ENCODE peak calls at places on chromosomes 2 and 18, in nine cellular contexts. A is NCI-H774; Z is NCI-H345; W is EL; G is astrocyte; F is GM13977; R is GM12864; D is colonic mucosa; N is stimulated activated CD4-positive, alpha-beta T cell treated with anti-CD3 and anti-CD28 coated beads, TNF-alpha, amount 100 ng/mL, for 24 hours. J is an unnamed sample.

GRCh38 chr2:117470311-117471095 is 344.0 kb upstream of the DDX18 start:
- DNase-seq in A (peak), Z (peak), W (no peak), G (no peak), F (peak), R (no peak), D (peak), N (peak), J (no peak)

GRCh38 chr18:59357928-59358327 is 1.1 kb downstream of the LMAN1 start:
- DNase-seq in A (no peak), Z (no peak), W (peak), G (peak), F (no peak), R (no peak), D (no peak), N (no peak), J (peak)

GRCh38 chr2:15588329-15588919 is 3.2 kb upstream of the DDX1 start:
- DNase-seq in A (peak), Z (peak), W (peak), G (peak), F (peak), R (no peak), D (peak), N (peak), J (peak)

GRCh38 chr2:106798826-106799552 is 87.0 kb downstream of the ST6GAL2 start:
- DNase-seq in A (no peak), Z (no peak), W (no peak), G (no peak), F (no peak), R (no peak), D (no peak), N (no peak), J (no peak)

GRCh38 chr2:95071856-95072255 is 46.3 kb downstream of the MAL start:
- DNase-seq in A (no peak), Z (no peak), W (no peak), G (no peak), F (no peak), R (no peak), D (no peak), N (no peak), J (no peak)

GRCh38 chr2:152573168-152573567 is 144.1 kb downstream of the PRPF40A start:
- DNase-seq in A (no peak), Z (no peak), W (peak), G (peak), F (peak), R (peak), D (no peak), N (peak), J (peak)

GRCh38 chr2:72989770-72990556 is 72.6 kb downstream of the EMX1 start:
- DNase-seq in A (no peak), Z (no peak), W (no peak), G (peak), F (no peak), R (no peak), D (no peak), N (no peak), J (no peak)

GRCh38 chr2:169732583-169733358 is 861 bp upstream of the KLHL23 start:
- DNase-seq in A (no peak), Z (no peak), W (no peak), G (no peak), F (no peak), R (no peak), D (no peak), N (no peak), J (no peak)

GRCh38 chr18:45566025-45566740 is 49.1 kb upstream of the SLC14A2 start:
- DNase-seq in A (no peak), Z (no peak), W (peak), G (peak), F (no peak), R (no peak), D (peak), N (no peak), J (peak)

GRCh38 chr2:144603334-144603733 is 83.4 kb upstream of the ZEB2 start:
- DNase-seq in A (no peak), Z (no peak), W (no peak), G (no peak), F (no peak), R (no peak), D (no peak), N (no peak), J (no peak)

GRCh38 chr2:190887089-190887488 is 6.5 kb downstream of the GLS start:
- DNase-seq in A (no peak), Z (no peak), W (peak), G (peak), F (peak), R (no peak), D (no peak), N (no peak), J (no peak)

GRCh38 chr2:204608261-204608660 is 63.0 kb downstream of the PARD3B start:
- DNase-seq in A (no peak), Z (no peak), W (peak), G (peak), F (no peak), R (no peak), D (no peak), N (no peak), J (peak)

GRCh38 chr2:60053791-60054190 is 499.7 kb downstream of the BCL11A start:
- DNase-seq in A (no peak), Z (no peak), W (no peak), G (no peak), F (no peak), R (no peak), D (peak), N (no peak), J (no peak)

GRCh38 chr2:1676913-1677832 is 67.1 kb downstream of the PXDN start:
- DNase-seq in A (no peak), Z (no peak), W (no peak), G (no peak), F (no peak), R (no peak), D (no peak), N (no peak), J (no peak)

GRCh38 chr2:238970553-238971081 is 122.7 kb downstream of the TWIST2 start:
- DNase-seq in A (peak), Z (peak), W (peak), G (peak), F (peak), R (no peak), D (peak), N (peak), J (peak)

GRCh38 chr2:220736778-220737177 is 835.3 kb downstream of the EPHA4 start:
- DNase-seq in A (no peak), Z (no peak), W (no peak), G (no peak), F (no peak), R (no peak), D (no peak), N (no peak), J (no peak)

GRCh38 chr2:165624139-165624803 is 154.8 kb downstream of the CSRNP3 start:
- DNase-seq in A (no peak), Z (no peak), W (no peak), G (no peak), F (no peak), R (no peak), D (no peak), N (no peak), J (no peak)

GRCh38 chr2:38653715-38654494 is 12.0 kb upstream of the GALM start:
- DNase-seq in A (no peak), Z (no peak), W (no peak), G (no peak), F (no peak), R (no peak), D (no peak), N (peak), J (no peak)

GRCh38 chr2:15689654-15690053 is 98.0 kb downstream of the DDX1 start:
- DNase-seq in A (no peak), Z (no peak), W (no peak), G (no peak), F (no peak), R (no peak), D (no peak), N (no peak), J (no peak)

GRCh38 chr2:3597567-3597966 is 2.7 kb downstream of the COLEC11 start:
- DNase-seq in A (no peak), Z (no peak), W (no peak), G (no peak), F (peak), R (no peak), D (no peak), N (peak), J (no peak)

GRCh38 chr18:26342646-26343045 is 116.4 kb downstream of the TAF4B start:
- DNase-seq in A (no peak), Z (no peak), W (no peak), G (no peak), F (no peak), R (no peak), D (no peak), N (no peak), J (no peak)

GRCh38 chr18:49031511-49032188 is 80.9 kb upstream of the SMAD7 start:
- DNase-seq in A (no peak), Z (no peak), W (no peak), G (no peak), F (no peak), R (no peak), D (peak), N (peak), J (no peak)

GRCh38 chr18:10727477-10727876 is 201.7 kb downstream of the NAPG start:
- DNase-seq in A (no peak), Z (peak), W (no peak), G (no peak), F (no peak), R (no peak), D (no peak), N (no peak), J (no peak)

GRCh38 chr2:219010162-219010756 is 17.0 kb upstream of the CRYBA2 start:
- DNase-seq in A (no peak), Z (peak), W (no peak), G (no peak), F (no peak), R (no peak), D (no peak), N (no peak), J (no peak)

GRCh38 chr2:20916604-20917286 is 93.8 kb upstream of the LDAH start:
- DNase-seq in A (no peak), Z (no peak), W (peak), G (peak), F (no peak), R (no peak), D (no peak), N (no peak), J (peak)

GRCh38 chr18:49021433-49022129 is 70.8 kb upstream of the SMAD7 start:
- DNase-seq in A (peak), Z (no peak), W (peak), G (no peak), F (peak), R (peak), D (peak), N (peak), J (no peak)

GRCh38 chr2:109660046-109660860 is 46.1 kb downstream of the SOWAHC start:
- DNase-seq in A (no peak), Z (no peak), W (no peak), G (no peak), F (no peak), R (no peak), D (no peak), N (no peak), J (no peak)

GRCh38 chr2:15425707-15426106 is 135.4 kb downstream of the NBAS start:
- DNase-seq in A (no peak), Z (no peak), W (no peak), G (no peak), F (no peak), R (no peak), D (peak), N (no peak), J (no peak)

GRCh38 chr2:235605306-235605998 is 111.6 kb downstream of the AGAP1 start:
- DNase-seq in A (peak), Z (peak), W (peak), G (peak), F (no peak), R (no peak), D (peak), N (no peak), J (peak)

GRCh38 chr2:233358864-233359386 is 4.6 kb downstream of the DGKD start:
- DNase-seq in A (no peak), Z (no peak), W (no peak), G (no peak), F (no peak), R (no peak), D (no peak), N (no peak), J (no peak)

GRCh38 chr2:68721482-68722071 is 13.0 kb upstream of the ARHGAP25 start:
- DNase-seq in A (no peak), Z (no peak), W (no peak), G (peak), F (no peak), R (peak), D (peak), N (no peak), J (no peak)

GRCh38 chr2:128269358-128270305 is 49.0 kb downstream of the HS6ST1 start:
- DNase-seq in A (no peak), Z (no peak), W (no peak), G (no peak), F (no peak), R (no peak), D (no peak), N (no peak), J (no peak)

GRCh38 chr2:135037831-135038230 is 9.4 kb downstream of the MAP3K19 start:
- DNase-seq in A (no peak), Z (no peak), W (peak), G (no peak), F (no peak), R (no peak), D (no peak), N (no peak), J (no peak)

GRCh38 chr2:150619607-150620330 is 132.3 kb upstream of the RND3 start:
- DNase-seq in A (no peak), Z (no peak), W (peak), G (peak), F (no peak), R (no peak), D (no peak), N (no peak), J (peak)

GRCh38 chr2:240252191-240252871 is 111.9 kb upstream of the OTOS start:
- DNase-seq in A (no peak), Z (no peak), W (no peak), G (no peak), F (no peak), R (no peak), D (peak), N (no peak), J (peak)

GRCh38 chr18:25518716-25519053 is 166.7 kb upstream of the ZNF521 start:
- DNase-seq in A (no peak), Z (no peak), W (no peak), G (no peak), F (peak), R (peak), D (no peak), N (no peak), J (no peak)

GRCh38 chr2:218418717-218419458 is at the start of gene VIL1:
- DNase-seq in A (no peak), Z (no peak), W (no peak), G (no peak), F (no peak), R (no peak), D (peak), N (no peak), J (no peak)

J was measured in GM03348.